ENCODE peak calls at places on chromosomes 7 and 10, in four cellular contexts. D, T, P and O are unnamed samples.

GRCh38 chr7:34060548-34060947 is 155.2 kb downstream of the BMPER start:
- DNase-seq in D (no peak), T (no peak), P (no peak), O (no peak)

GRCh38 chr7:100509213-100509612 is 25.5 kb downstream of the NYAP1 start:
- DNase-seq in D (no peak), T (no peak), P (no peak), O (no peak)

GRCh38 chr7:3033581-3033980 is 10.1 kb downstream of the CARD11 start:
- DNase-seq in D (no peak), T (no peak), P (no peak), O (no peak)

GRCh38 chr10:128511284-128511683 is 385.1 kb upstream of the MKI67 start:
- DNase-seq in D (no peak), T (no peak), P (no peak), O (no peak)

GRCh38 chr7:139231513-139232376 is 708 bp downstream of the UBN2 start:
- DNase-seq in D (no peak), T (peak; percentile 58), P (peak; percentile 63), O (no peak)

GRCh38 chr7:24731313-24731712 is 26.0 kb downstream of the GSDME start:
- DNase-seq in D (no peak), T (no peak), P (no peak), O (no peak)

GRCh38 chr7:101941481-101942383 is 124.3 kb downstream of the CUX1 start:
- DNase-seq in D (no peak), T (no peak), P (no peak), O (no peak)

GRCh38 chr7:142875456-142875855 is 10.1 kb downstream of the TRPV6 start:
- DNase-seq in D (no peak), T (no peak), P (no peak), O (no peak)

GRCh38 chr7:14666913-14667312 is 235.6 kb downstream of the DGKB start:
- DNase-seq in D (no peak), T (no peak), P (no peak), O (no peak)

GRCh38 chr10:12887780-12888179 is 113.7 kb downstream of the CCDC3 start:
- DNase-seq in D (no peak), T (no peak), P (no peak), O (no peak)

GRCh38 chr10:48794074-48794473 is 109.4 kb downstream of the WDFY4 start:
- DNase-seq in D (no peak), T (no peak), P (no peak), O (no peak)

GRCh38 chr7:2724453-2725177 is 36.6 kb downstream of the AMZ1 start:
- DNase-seq in D (no peak), T (no peak), P (no peak), O (no peak)

GRCh38 chr7:73423519-73424485 is 9.8 kb upstream of the FZD9 start:
- DNase-seq in D (no peak), T (peak; percentile 62), P (peak; percentile 82), O (no peak)

GRCh38 chr10:59381687-59382086 is 19.3 kb upstream of the FAM13C start:
- DNase-seq in D (no peak), T (no peak), P (no peak), O (no peak)

GRCh38 chr7:46156039-46156438 is 235.0 kb upstream of the IGFBP3 start:
- DNase-seq in D (no peak), T (no peak), P (no peak), O (no peak)

GRCh38 chr7:107072133-107072532 is 27.6 kb downstream of the PRKAR2B start:
- DNase-seq in D (no peak), T (no peak), P (no peak), O (no peak)

DNA sequence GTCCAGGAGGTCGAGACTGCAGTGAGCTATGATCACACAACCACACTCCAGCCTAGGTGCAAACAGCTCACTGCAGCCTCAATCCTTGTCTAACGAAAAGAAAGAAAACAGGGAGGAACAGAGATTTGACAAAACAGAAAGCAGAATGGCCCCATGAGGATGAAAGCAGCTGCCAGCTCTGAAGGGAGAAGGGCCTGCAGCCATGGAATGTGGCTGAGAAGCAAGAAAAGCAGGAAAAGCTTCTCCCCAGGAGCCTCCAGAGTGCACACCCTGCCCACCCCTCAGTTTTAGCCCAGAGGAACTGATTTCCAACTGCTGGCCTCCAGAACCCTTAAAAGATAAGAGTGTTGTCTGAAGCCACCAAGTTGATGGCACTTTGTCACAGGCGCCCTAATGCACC is 13.0 kb downstream of the ESYT2 start:
- DNase-seq in D (no peak), T (no peak), P (peak; percentile 41), O (no peak)
- TF ChIP-seq YY1 in D (no peak), T (no peak), P (no peak), O (no peak)

GRCh38 chr10:14573666-14574261 is 200.9 kb downstream of the FAM107B start:
- DNase-seq in D (no peak), T (no peak), P (no peak), O (no peak)

GRCh38 chr10:14571866-14572507 is 202.7 kb downstream of the FAM107B start:
- DNase-seq in D (no peak), T (peak; percentile 96), P (no peak), O (no peak)

GRCh38 chr10:14567421-14567820 is 207.3 kb downstream of the FAM107B start:
- DNase-seq in D (no peak), T (peak; percentile 64), P (no peak), O (no peak)

GRCh38 chr10:14569274-14570060 is 205.2 kb downstream of the FAM107B start:
- DNase-seq in D (no peak), T (no peak), P (no peak), O (no peak)

GRCh38 chr10:14570800-14571199 is 203.9 kb downstream of the FAM107B start:
- DNase-seq in D (no peak), T (no peak), P (no peak), O (no peak)
- H3K4me1 ChIP-seq in D (peaks cover 5% of the 10 kb centered on the region), T (peaks cover 64% of the 10 kb centered on the region), P (no peaks in the 10 kb centered on the region), O (no peaks in the 10 kb centered on the region)

DNA sequence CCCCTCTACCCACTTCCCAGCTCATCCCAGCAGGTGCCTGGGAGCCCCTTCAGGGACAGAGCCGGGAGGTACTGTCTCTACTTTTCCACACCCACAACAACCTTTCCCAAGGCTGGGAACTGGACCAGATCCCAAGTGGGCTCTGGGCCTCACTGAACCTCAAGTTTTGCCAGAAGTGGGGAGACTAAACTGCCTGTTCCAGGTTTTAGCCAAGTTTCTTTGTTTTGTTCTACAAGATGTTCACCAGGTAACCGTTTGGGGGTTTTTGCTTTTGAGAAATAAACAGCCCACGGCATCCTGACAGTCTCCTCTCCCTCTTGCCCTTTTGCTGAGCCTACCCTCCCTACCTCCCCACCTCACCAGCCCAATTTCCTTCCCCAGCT is 10.6 kb upstream of the EMX2 start:
- DNase-seq in D (no peak), T (no peak), P (no peak), O (no peak)
- TF ChIP-seq SUZ12 in D (no peak), T (no peak), P (no peak), O (no peak)

DNA sequence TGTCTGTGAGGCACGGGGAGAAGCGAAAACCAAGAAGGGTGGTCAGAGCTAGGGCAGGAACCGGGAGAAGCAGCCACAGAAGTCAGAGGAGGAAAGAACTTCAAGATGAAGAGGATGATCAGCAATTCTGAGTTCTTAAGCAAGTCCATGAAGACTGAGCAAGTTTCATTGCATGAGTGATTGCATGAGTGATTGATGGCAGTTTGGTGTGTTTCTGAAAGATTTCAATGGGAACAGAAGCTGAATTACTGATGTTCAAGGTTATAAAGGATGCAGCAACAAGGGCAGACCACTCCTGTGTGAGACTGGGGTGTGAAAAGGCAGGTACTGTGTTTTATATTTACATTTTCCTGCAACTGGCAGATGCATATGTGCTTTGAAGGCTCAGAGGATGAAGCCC is 35.4 kb downstream of the CCNY start:
- DNase-seq in D (no peak), T (no peak), P (peak; percentile 24), O (no peak)
- TF ChIP-seq YY1 in D (no peak), T (no peak), P (no peak), O (no peak)

DNA sequence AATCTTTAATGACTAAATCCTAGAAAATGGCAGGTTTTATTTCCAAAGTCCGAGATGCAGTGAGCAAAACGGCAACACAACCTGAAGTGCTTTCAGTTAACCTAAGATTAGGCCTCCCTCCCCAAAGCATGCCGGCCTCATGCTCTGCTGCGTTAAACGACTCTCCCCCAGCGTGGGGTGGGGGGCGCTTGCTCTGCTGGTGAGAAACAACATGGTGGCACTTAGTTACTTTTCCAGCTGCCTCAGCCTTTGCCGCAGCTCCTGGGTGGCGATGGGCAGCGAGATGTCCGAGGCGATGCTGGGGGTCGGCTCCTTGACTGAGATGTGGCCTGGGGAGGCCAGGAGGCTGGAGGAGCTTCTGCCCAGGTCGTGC is 36.7 kb upstream of the NCAPG2 start:
- DNase-seq in D (no peak), T (no peak), P (peak; percentile 30), O (no peak)
- H3K4me1 ChIP-seq in D (no peaks in the 10 kb centered on the region), T (no peaks in the 10 kb centered on the region), P (no peaks in the 10 kb centered on the region), O (peaks cover 3% of the 10 kb centered on the region)

DNA sequence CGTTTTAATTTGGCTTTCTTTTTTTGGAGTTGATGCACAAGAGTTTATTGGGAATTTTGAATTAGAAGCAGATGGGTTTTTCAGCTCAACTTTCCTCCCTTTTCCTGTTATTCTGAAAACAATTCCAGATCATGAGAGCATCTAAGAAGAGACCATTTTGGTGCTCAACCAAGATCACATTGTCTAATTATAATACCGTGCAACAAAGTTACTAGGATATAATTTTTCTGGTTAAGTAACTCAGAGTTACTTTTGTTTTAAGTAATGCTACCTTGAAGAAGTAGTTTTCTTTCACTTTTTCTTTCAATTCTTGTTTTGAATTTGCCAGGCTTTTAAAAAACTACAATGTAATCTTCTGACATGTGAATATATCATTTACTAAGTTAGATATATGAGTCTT is 396.7 kb upstream of the KLF6 start:
- DNase-seq in D (no peak), T (no peak), P (no peak), O (no peak)
- TF ChIP-seq SUZ12 in D (no peak), T (no peak), P (no peak), O (no peak)

DNA sequence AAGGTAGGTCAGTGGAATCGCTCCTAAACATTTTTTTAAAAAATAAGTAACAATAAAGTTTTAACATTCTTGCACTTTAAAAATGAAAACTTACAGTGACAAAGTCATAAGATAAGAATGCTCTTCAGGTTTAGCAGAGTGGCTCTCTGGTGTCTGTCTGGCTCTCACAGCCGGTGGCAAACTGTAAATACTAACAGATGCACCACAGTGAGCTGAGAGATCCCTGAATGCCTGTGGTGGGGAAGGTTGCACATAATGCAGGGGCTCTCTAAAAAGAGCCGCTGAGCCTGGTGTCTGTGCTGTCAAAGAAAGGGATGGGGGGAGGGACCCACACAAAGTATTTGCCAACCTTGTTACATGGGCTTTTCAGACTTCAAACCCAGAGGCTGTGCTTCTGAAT is 498.3 kb downstream of the CCSER2 start:
- DNase-seq in D (no peak), T (no peak), P (no peak), O (no peak)
- TF ChIP-seq YY1 in D (no peak), T (no peak), P (no peak), O (no peak)